ENCODE peak calls at places on chromosomes 4 and X, in ten cellular contexts. E is stimulated activated CD4-positive, alpha-beta T cell treated with anti-CD3 and anti-CD28 coated beads, Interleukin-15, amount 100 ng/mL, for 24 hours; M is A549; C is progenitor cell of endocrine pancreas; L is activated B cell treated with CpG ODN at 0.5 μM for 24 hours; H is astrocyte; X is tibial artery; K is NCI-H510A; Y is iPS-NIHi11; V is mesenteric fat pad. R is an unnamed sample.

GRCh38 chr4:122639181-122639580 is 18.3 kb upstream of the IL21 start:
- DNase-seq in X (no peak), Y (no peak), L (no peak), H (no peak), K (no peak), V (no peak), M (no peak), E (peak), C (no peak), R (no peak)

GRCh38 chr4:68338625-68339024 is 11.3 kb downstream of the YTHDC1 start:
- DNase-seq in V (no peak), E (no peak), M (no peak), C (no peak), K (no peak), H (no peak), L (no peak), X (no peak), Y (no peak), R (no peak)

GRCh38 chrX:68834371-68835103 is 5.7 kb downstream of the EFNB1 start:
- DNase-seq in L (no peak), V (peak), X (no peak), C (no peak), Y (no peak), K (no peak), H (no peak), M (no peak), E (no peak), R (peak)

GRCh38 chrX:148574247-148574973 is 74.0 kb downstream of the AFF2 start:
- DNase-seq in C (no peak), E (no peak), Y (no peak), V (no peak), H (peak), L (no peak), K (no peak), M (no peak), X (no peak), R (no peak)

GRCh38 chr4:165873298-165874071 is 448 bp downstream of the TLL1 start:
- DNase-seq in L (no peak), X (no peak), C (peak), E (peak), H (peak), K (no peak), M (peak), Y (peak), V (no peak), R (peak)

GRCh38 chrX:149830192-149830873 is 48.6 kb downstream of the MAGEA9 start:
- DNase-seq in E (peak), X (no peak), L (no peak), M (no peak), H (peak), K (no peak), Y (no peak), C (no peak), V (no peak), R (no peak)

GRCh38 chrX:2313864-2314646 is 186.7 kb downstream of the DHRSX start:
- DNase-seq in L (no peak), C (no peak), Y (no peak), V (no peak), E (no peak), X (no peak), M (no peak), K (no peak), H (no peak), R (no peak)

GRCh38 chr4:127470290-127470809 is 162.4 kb upstream of the INTU start:
- DNase-seq in V (no peak), L (no peak), K (no peak), C (no peak), M (no peak), Y (no peak), X (peak), H (no peak), E (no peak), R (no peak)

GRCh38 chrX:1629244-1629643 is 14.4 kb downstream of the ASMT start:
- DNase-seq in M (no peak), H (no peak), V (no peak), K (no peak), L (no peak), C (no peak), Y (no peak), E (no peak), X (no peak), R (no peak)